ENCODE peak calls at places on chromosomes 11 and 22, in nine cellular contexts. O, D, E, G, F, T, J, Y and M are unnamed samples.

GRCh38 chr22:35102663-35103062 is 36.7 kb downstream of the ISX start:
- DNase-seq in G (peak), Y (peak), D (peak), F (peak), T (no peak), O (no peak), J (no peak), E (peak), M (peak)

GRCh38 chr22:19514831-19515565 is 9.2 kb downstream of the CLDN5 start:
- DNase-seq in E (peak), D (no peak), F (no peak), T (peak), J (no peak), Y (peak), G (no peak), O (no peak), M (peak)

GRCh38 chr11:68923614-68924013 is 19.9 kb downstream of the IGHMBP2 start:
- DNase-seq in Y (no peak), D (no peak), O (no peak), T (no peak), E (no peak), F (no peak), G (no peak), J (no peak), M (no peak)

GRCh38 chr11:125621995-125622394 is 3.0 kb upstream of the CHEK1 start:
- DNase-seq in O (no peak), T (peak), F (no peak), D (no peak), E (peak), J (no peak), G (no peak), Y (peak), M (peak)

GRCh38 chr11:18578975-18579598 is 9.4 kb downstream of the UEVLD start:
- DNase-seq in F (peak), T (no peak), D (no peak), Y (no peak), O (no peak), G (peak), E (no peak), J (no peak), M (no peak)

GRCh38 chr11:48028909-48029685 is 48.7 kb downstream of the PTPRJ start:
- DNase-seq in F (no peak), E (no peak), J (no peak), Y (peak), D (no peak), G (no peak), O (no peak), T (no peak), M (peak)

GRCh38 chr11:57316017-57316416 is 8.7 kb downstream of the TNKS1BP1 start:
- DNase-seq in J (peak), G (peak), Y (no peak), F (no peak), E (no peak), T (no peak), D (no peak), O (no peak), M (no peak)

GRCh38 chr11:115182282-115182952 is 321.8 kb downstream of the CADM1 start:
- DNase-seq in G (no peak), D (no peak), T (no peak), E (no peak), O (no peak), Y (no peak), J (no peak), F (no peak), M (no peak)

GRCh38 chr11:118650366-118650765 is 29.1 kb downstream of the TREH start:
- DNase-seq in E (no peak), T (no peak), Y (no peak), F (no peak), G (no peak), J (peak), D (no peak), O (no peak), M (no peak)

GRCh38 chr11:116544721-116545120 is 228.1 kb downstream of the BUD13 start:
- DNase-seq in D (no peak), Y (no peak), J (peak), O (no peak), F (no peak), G (no peak), E (no peak), T (no peak), M (no peak)

GRCh38 chr22:37045958-37046357 is 5.6 kb upstream of the KCTD17 start:
- DNase-seq in O (no peak), E (no peak), J (no peak), F (no peak), D (no peak), Y (peak), T (peak), G (peak), M (peak)

GRCh38 chr22:44091021-44091721 is 67.1 kb downstream of the PARVB start:
- DNase-seq in Y (no peak), O (peak), D (no peak), T (no peak), G (peak), F (no peak), J (peak), E (no peak), M (peak)

GRCh38 chr11:72425053-72425980 is 9.0 kb downstream of the CLPB start:
- DNase-seq in T (no peak), Y (no peak), F (no peak), D (no peak), E (no peak), G (no peak), O (no peak), J (no peak), M (no peak)

GRCh38 chr11:72429626-72430025 is 4.7 kb downstream of the CLPB start:
- DNase-seq in E (no peak), J (no peak), G (no peak), D (no peak), T (no peak), O (no peak), Y (no peak), F (no peak), M (no peak)

GRCh38 chr11:72426758-72427157 is 7.6 kb downstream of the CLPB start:
- DNase-seq in E (no peak), T (no peak), Y (no peak), D (no peak), J (no peak), O (no peak), F (no peak), G (no peak), M (no peak)

GRCh38 chr11:72423840-72424239 is 10.5 kb downstream of the CLPB start:
- DNase-seq in T (no peak), Y (no peak), E (no peak), G (no peak), J (no peak), D (no peak), F (no peak), O (no peak), M (no peak)

GRCh38 chr11:72426054-72426757 is 8.1 kb downstream of the CLPB start:
- DNase-seq in O (no peak), E (no peak), Y (no peak), J (no peak), G (peak), F (no peak), D (no peak), T (no peak), M (no peak)
- H3K9ac ChIP-seq in O (no peak), E (no peak), Y (no peak), J (no peak), G (no peak), F (no peak), D (no peak), T (no peak), M (no peak)

DNA sequence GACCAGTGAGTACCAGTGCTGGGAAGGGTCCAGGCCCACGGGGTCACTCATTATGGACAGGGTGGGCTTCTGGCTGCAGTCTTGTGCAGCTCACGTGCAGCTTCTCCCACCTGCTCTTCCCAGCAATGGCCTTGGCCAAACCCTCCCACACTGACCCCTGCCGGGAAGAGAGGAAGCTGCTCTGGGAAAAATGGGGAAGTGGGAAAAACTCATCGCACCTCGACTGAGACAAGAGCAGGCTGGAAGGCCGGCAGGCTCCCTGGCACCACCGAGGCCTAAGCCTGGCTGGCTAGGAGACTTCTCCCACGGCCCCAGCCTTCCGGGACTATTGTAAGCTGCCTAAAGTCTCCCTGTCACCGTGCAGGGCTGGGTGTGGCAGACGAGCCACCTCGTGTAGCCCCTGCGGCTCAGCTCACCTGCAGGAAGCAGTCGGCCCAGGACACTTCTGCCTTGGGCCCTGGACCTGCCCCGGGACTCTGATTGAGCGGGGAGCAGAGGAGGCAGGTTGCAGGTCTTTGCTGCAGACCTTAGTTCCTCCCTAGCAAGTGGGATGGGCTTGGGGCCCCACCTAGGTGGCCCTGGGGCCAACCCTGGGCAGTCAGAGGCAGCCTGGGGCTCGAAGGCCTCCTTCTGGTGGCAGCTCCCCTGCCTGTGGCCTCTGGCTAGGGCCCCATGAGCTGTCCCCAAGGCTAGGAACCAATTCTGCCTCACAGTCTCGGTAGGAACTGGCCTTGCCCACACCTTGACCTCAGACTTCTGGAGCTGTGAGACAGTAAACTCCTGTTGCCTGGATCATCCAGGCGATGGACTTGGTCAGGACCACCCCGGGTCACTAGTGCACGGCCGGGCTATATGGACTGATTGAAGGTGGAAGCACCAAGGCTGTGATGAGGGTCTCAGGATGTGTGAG is 23.1 kb downstream of the MRGPRG start:
- DNase-seq in E (no peak), O (peak), Y (peak), G (peak), J (no peak), D (peak), F (no peak), T (no peak), M (peak)
- H3K9ac ChIP-seq in E (no peak), O (no peak), Y (no peak), G (no peak), J (no peak), D (no peak), F (no peak), T (no peak), M (no peak)

GRCh38 chr22:27108425-27109114 is 451.2 kb downstream of the MIAT start:
- DNase-seq in O (no peak), E (no peak), T (peak), Y (no peak), J (peak), G (peak), F (no peak), D (no peak), M (no peak)
- H3K9ac ChIP-seq in O (no peak), E (no peak), T (peak), Y (no peak), J (no peak), G (no peak), F (no peak), D (no peak), M (no peak)

GRCh38 chr11:103923473-103923931 is 112.9 kb upstream of the DDI1 start:
- DNase-seq in T (peak), E (peak), G (peak), Y (no peak), J (no peak), F (no peak), O (peak), D (no peak), M (no peak)

GRCh38 chr11:103920933-103921332 is 115.5 kb upstream of the DDI1 start:
- DNase-seq in Y (no peak), D (no peak), J (no peak), E (no peak), O (no peak), F (no peak), T (no peak), G (peak), M (no peak)

GRCh38 chr11:103924166-103925013 is 112.0 kb upstream of the DDI1 start:
- DNase-seq in G (no peak), T (peak), F (no peak), Y (peak), O (no peak), E (no peak), J (no peak), D (no peak), M (no peak)

GRCh38 chr11:103920449-103920848 is 116.0 kb upstream of the DDI1 start:
- DNase-seq in D (no peak), E (peak), J (no peak), T (peak), O (no peak), G (no peak), F (no peak), Y (peak), M (peak)
- H3K9ac ChIP-seq in D (no peak), E (no peak), J (no peak), T (no peak), O (no peak), G (no peak), F (no peak), Y (no peak), M (no peak)

GRCh38 chr11:76291576-76292526 is 85.5 kb upstream of the WNT11 start:
- DNase-seq in E (no peak), D (no peak), O (no peak), J (no peak), T (no peak), G (no peak), F (no peak), Y (no peak), M (no peak)
- H3K9ac ChIP-seq in E (no peak), D (no peak), O (no peak), J (no peak), T (no peak), G (no peak), F (no peak), Y (no peak), M (no peak)

GRCh38 chr11:66338276-66339162 is 2.3 kb upstream of the RIN1 start:
- DNase-seq in T (no peak), Y (no peak), F (no peak), O (no peak), G (no peak), J (peak), D (no peak), E (no peak), M (no peak)

GRCh38 chr11:66335531-66336233 is 552 bp downstream of the RIN1 start:
- DNase-seq in D (peak), G (peak), F (no peak), O (no peak), J (peak), Y (peak), T (peak), E (peak), M (peak)

GRCh38 chr11:66337103-66337899 is 1.1 kb upstream of the RIN1 start:
- DNase-seq in F (no peak), D (no peak), O (no peak), Y (peak), G (no peak), T (peak), E (no peak), J (peak), M (peak)

GRCh38 chr11:66334605-66335442 is 1.4 kb downstream of the RIN1 start:
- DNase-seq in J (peak), T (no peak), E (no peak), F (no peak), Y (no peak), D (no peak), O (no peak), G (no peak), M (no peak)

DNA sequence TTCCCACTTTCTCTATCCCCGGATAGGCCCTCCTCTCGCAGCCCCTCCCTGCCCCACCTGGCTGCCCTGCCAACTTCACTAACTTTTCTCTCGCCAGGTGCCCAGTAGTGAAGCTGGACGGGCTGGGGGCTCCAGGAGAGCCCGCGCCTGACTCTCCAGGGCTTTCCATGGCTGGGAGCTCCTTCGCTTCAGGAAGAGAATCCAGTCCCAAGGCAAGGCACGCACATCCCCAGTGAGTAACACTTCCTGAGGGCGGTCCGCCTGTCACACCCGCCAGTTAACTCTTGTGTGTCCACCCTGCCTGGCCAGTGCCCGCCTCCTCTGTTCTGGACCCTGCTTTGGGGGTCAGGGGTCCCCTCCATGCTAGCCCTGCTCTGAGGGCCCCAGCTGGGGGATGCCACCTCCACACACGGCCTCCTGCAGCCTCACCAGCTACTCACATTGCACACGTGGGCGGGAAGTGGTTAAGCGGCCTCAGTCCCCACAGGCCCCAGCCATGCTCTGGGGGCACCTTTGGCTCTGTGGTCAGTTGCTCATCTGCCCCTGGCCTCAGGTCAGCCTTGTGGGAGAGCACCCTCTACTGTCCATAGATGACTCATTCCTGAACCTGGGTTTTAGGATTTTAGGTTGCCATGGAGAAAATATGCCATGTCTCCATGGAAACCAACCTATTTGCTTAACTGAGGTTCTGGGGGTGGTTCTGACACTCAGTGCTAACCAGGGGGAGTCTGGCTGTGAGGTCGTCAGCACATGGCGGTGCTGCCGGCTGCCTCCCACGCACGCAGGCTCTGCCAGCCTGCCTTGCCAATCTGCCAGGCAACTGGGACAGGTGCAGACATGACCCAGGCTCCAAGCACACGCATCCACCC is at the start of gene RIN1:
- DNase-seq in J (peak), O (peak), G (peak), F (peak), D (peak), Y (peak), E (peak), T (peak), M (peak)
- H3K9ac ChIP-seq in J (peak), O (peak), G (peak), F (peak), D (peak), Y (peak), E (peak), T (peak), M (peak)

GRCh38 chr11:34251640-34251980 is 106.2 kb downstream of the ABTB2 start:
- DNase-seq in O (no peak), E (no peak), J (no peak), Y (peak), F (no peak), G (no peak), D (no peak), T (peak), M (peak)

GRCh38 chr11:34252651-34253050 is 105.2 kb downstream of the ABTB2 start:
- DNase-seq in E (no peak), T (no peak), J (no peak), G (no peak), D (no peak), O (no peak), F (no peak), Y (no peak), M (no peak)

GRCh38 chr11:34250732-34251639 is 106.8 kb downstream of the ABTB2 start:
- DNase-seq in D (peak), T (no peak), G (peak), J (no peak), E (peak), Y (peak), O (peak), F (peak), M (peak)

GRCh38 chr11:34249439-34250073 is 108.3 kb downstream of the ABTB2 start:
- DNase-seq in G (no peak), J (no peak), Y (no peak), O (no peak), E (no peak), T (no peak), D (no peak), F (no peak), M (no peak)

GRCh38 chr11:34252015-34252414 is 105.8 kb downstream of the ABTB2 start:
- DNase-seq in F (no peak), J (no peak), E (no peak), G (no peak), Y (no peak), D (no peak), O (no peak), T (no peak), M (no peak)
- H3K9ac ChIP-seq in F (no peak), J (no peak), E (no peak), G (no peak), Y (no peak), D (no peak), O (no peak), T (no peak), M (peak)

DNA sequence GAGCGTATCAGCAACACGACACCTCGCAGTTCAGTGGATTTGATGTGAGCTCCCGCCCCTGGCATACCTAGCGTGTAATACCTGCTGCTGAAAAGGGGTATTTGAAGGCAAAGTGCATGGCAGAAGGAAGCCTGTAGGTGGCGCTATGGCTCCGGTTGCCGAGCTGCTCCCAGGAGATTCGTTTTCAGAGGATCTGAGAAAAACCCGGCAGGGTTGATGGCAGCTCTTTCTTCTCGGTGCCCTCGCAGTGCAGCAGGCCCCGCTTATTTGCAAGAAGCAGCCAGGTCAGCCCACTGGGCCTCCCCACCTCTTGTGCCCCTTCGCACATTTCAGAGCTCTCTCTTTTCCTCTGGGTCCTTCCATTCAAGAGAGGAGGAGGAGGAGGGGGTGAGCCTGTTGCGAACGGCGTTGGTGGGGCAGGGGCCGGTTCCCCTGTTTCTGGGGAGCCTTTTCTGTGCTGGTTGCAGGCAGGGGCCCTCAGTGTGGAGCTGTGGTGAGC is 85.2 kb upstream of the SYT13 start:
- DNase-seq in J (no peak), E (peak), Y (peak), O (peak), G (peak), D (peak), F (peak), T (peak), M (peak)
- H3K9ac ChIP-seq in J (no peak), E (no peak), Y (no peak), O (no peak), G (peak), D (no peak), F (no peak), T (no peak), M (no peak)

DNA sequence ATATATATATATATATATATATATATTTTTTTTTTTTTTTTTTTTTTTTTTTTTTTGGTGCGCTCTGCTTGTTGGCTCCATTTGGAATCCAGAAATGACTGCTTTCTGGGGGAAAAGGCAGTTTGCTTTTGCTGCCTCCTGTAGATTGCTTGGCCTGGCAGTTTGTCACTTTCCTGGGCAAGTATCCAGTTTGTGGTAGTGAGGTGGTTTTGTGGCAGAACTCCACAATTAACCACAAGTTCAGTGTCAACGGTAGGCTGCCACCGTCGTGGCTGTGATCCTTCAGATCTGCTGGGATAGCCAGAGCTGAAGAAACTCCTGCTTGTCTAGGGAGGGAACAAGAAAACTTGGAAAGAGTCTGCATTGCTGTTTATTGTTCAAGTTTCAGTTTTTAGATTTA is 5.0 kb upstream of the PDE3B start:
- DNase-seq in J (no peak), Y (no peak), O (no peak), D (no peak), F (no peak), G (no peak), T (no peak), E (no peak), M (no peak)
- H3K9ac ChIP-seq in J (no peak), Y (no peak), O (no peak), D (no peak), F (no peak), G (no peak), T (no peak), E (no peak), M (no peak)